ENCODE peak calls at places on chromosomes 6 and 20, in seven cellular contexts. S is GM06990, V is T-helper 2 cell, M is adrenal gland, O is lower lobe of right lung, H is PC-9, X is pancreas. J is an unnamed sample.

GRCh38 chr6:62283359-62283758 is 2.7 kb downstream of the KHDRBS2 start:
- DNase-seq in S (no peak), V (no peak), M (no peak), O (no peak), H (no peak), X (no peak), J (no peak)

GRCh38 chr6:81204741-81205140 is 547.7 kb downstream of the TENT5A start:
- DNase-seq in S (no peak), V (no peak), M (no peak), O (no peak), H (no peak), X (no peak), J (no peak)

GRCh38 chr6:157620905-157621304 is 202.1 kb upstream of the SNX9 start:
- DNase-seq in S (no peak), V (no peak), M (no peak), O (no peak), H (no peak), X (no peak), J (no peak)

GRCh38 chr6:551405-551804 is 105.5 kb downstream of the HUS1B start:
- DNase-seq in S (no peak), V (no peak), M (no peak), O (no peak), H (no peak), X (no peak), J (peak; percentile 29)

GRCh38 chr6:113654396-113654795 is 202.7 kb upstream of the MARCKS start:
- DNase-seq in S (no peak), V (no peak), M (peak; percentile 89), O (peak; percentile 89), H (peak; percentile 95), X (peak; percentile 84), J (no peak)

GRCh38 chr6:139853302-139853992 is 479.0 kb upstream of the CITED2 start:
- DNase-seq in S (no peak), V (no peak), M (no peak), O (no peak), H (no peak), X (no peak), J (no peak)

GRCh38 chr6:133741375-133741861 is 147.5 kb upstream of the TCF21 start:
- DNase-seq in S (no peak), V (no peak), M (no peak), O (no peak), H (peak; percentile 89), X (no peak), J (no peak)

GRCh38 chr6:7251861-7252260 is 61.1 kb downstream of the SSR1 start:
- DNase-seq in S (no peak), V (no peak), M (no peak), O (peak; percentile 25), H (no peak), X (no peak), J (no peak)

GRCh38 chr6:154284313-154284853 is 72.2 kb downstream of the IPCEF1 start:
- DNase-seq in S (no peak), V (no peak), M (no peak), O (no peak), H (no peak), X (no peak), J (no peak)

GRCh38 chr20:36120241-36120640 is 34.3 kb upstream of the EPB41L1 start:
- DNase-seq in S (no peak), V (no peak), M (no peak), O (no peak), H (no peak), X (no peak), J (no peak)

GRCh38 chr6:160462551-160463109 is 114.5 kb downstream of the SLC22A3 start:
- DNase-seq in S (peak; percentile 33), V (no peak), M (no peak), O (no peak), H (no peak), X (no peak), J (peak; percentile 33)

GRCh38 chr6:1524040-1524480 is 85.7 kb upstream of the FOXC1 start:
- DNase-seq in S (peak; percentile 37), V (peak; percentile 64), M (peak; percentile 55), O (peak; percentile 79), H (no peak), X (peak; percentile 82), J (peak; percentile 78)

GRCh38 chr20:47097691-47098622 is 203.3 kb downstream of the EYA2 start:
- DNase-seq in S (no peak), V (no peak), M (no peak), O (no peak), H (no peak), X (no peak), J (no peak)

GRCh38 chr6:42200035-42200434 is 5.3 kb upstream of the GUCA1B start:
- DNase-seq in S (no peak), V (no peak), M (no peak), O (no peak), H (no peak), X (no peak), J (no peak)